ENCODE peak calls at places on chromosome X, in seven cellular contexts. One of them, this sample, is unnamed.

GRCh38 chrX:154310991-154311541 is 15.5 kb downstream of the TKTL1 start:
- DNase-seq in hypothalamus: no peak
- DNase-seq in ecto neural progenitor cell: no peak
- DNase-seq in fibroblast of the conjunctiva: no peak
- DNase-seq in brain microvascular endothelial cell: no peak
- DNase-seq in Jurkat, Clone E6-1: no peak
- DNase-seq in progenitor cell of endocrine pancreas: no peak
- DNase-seq in this sample: no peak

GRCh38 chrX:119503484-119503861 is 35.2 kb downstream of the SLC25A5 start:
- DNase-seq in hypothalamus: no peak
- DNase-seq in ecto neural progenitor cell: no peak
- DNase-seq in fibroblast of the conjunctiva: peak; percentile 74
- DNase-seq in brain microvascular endothelial cell: peak; percentile 80
- DNase-seq in Jurkat, Clone E6-1: no peak
- DNase-seq in progenitor cell of endocrine pancreas: no peak
- DNase-seq in this sample: no peak

GRCh38 chrX:132173647-132174046 is 45.6 kb downstream of the RAP2C start:
- DNase-seq in hypothalamus: no peak
- DNase-seq in ecto neural progenitor cell: no peak
- DNase-seq in fibroblast of the conjunctiva: no peak
- DNase-seq in brain microvascular endothelial cell: no peak
- DNase-seq in Jurkat, Clone E6-1: no peak
- DNase-seq in progenitor cell of endocrine pancreas: no peak
- DNase-seq in this sample: no peak

GRCh38 chrX:1941291-1941690 is 326.4 kb downstream of the ASMT start:
- DNase-seq in hypothalamus: no peak
- DNase-seq in ecto neural progenitor cell: no peak
- DNase-seq in fibroblast of the conjunctiva: no peak
- DNase-seq in brain microvascular endothelial cell: no peak
- DNase-seq in Jurkat, Clone E6-1: no peak
- DNase-seq in progenitor cell of endocrine pancreas: no peak
- DNase-seq in this sample: no peak

GRCh38 chrX:104376937-104377336 is 122.2 kb upstream of the ESX1 start:
- DNase-seq in hypothalamus: no peak
- DNase-seq in ecto neural progenitor cell: no peak
- DNase-seq in fibroblast of the conjunctiva: no peak
- DNase-seq in brain microvascular endothelial cell: no peak
- DNase-seq in Jurkat, Clone E6-1: no peak
- DNase-seq in progenitor cell of endocrine pancreas: no peak
- DNase-seq in this sample: no peak

GRCh38 chrX:109472939-109473713 is 8.8 kb downstream of the GUCY2F start:
- DNase-seq in hypothalamus: no peak
- DNase-seq in ecto neural progenitor cell: peak; percentile 57
- DNase-seq in fibroblast of the conjunctiva: peak; percentile 9
- DNase-seq in brain microvascular endothelial cell: peak; percentile 81
- DNase-seq in Jurkat, Clone E6-1: peak; percentile 2
- DNase-seq in progenitor cell of endocrine pancreas: peak; percentile 20
- DNase-seq in this sample: peak; percentile 65

GRCh38 chrX:118928126-118928525 is 46.3 kb upstream of the LONRF3 start:
- DNase-seq in hypothalamus: no peak
- DNase-seq in ecto neural progenitor cell: no peak
- DNase-seq in fibroblast of the conjunctiva: no peak
- DNase-seq in brain microvascular endothelial cell: peak; percentile 3
- DNase-seq in Jurkat, Clone E6-1: no peak
- DNase-seq in progenitor cell of endocrine pancreas: no peak
- DNase-seq in this sample: no peak

GRCh38 chrX:121161501-121161933 is 114.1 kb downstream of the GLUD2 start:
- DNase-seq in hypothalamus: no peak
- DNase-seq in ecto neural progenitor cell: no peak
- DNase-seq in fibroblast of the conjunctiva: no peak
- DNase-seq in brain microvascular endothelial cell: no peak
- DNase-seq in Jurkat, Clone E6-1: no peak
- DNase-seq in progenitor cell of endocrine pancreas: no peak
- DNase-seq in this sample: peak; percentile 29

GRCh38 chrX:39653656-39654055 is 444.1 kb downstream of the BCOR start:
- DNase-seq in hypothalamus: no peak
- DNase-seq in ecto neural progenitor cell: peak; percentile 65
- DNase-seq in fibroblast of the conjunctiva: no peak
- DNase-seq in brain microvascular endothelial cell: no peak
- DNase-seq in Jurkat, Clone E6-1: no peak
- DNase-seq in progenitor cell of endocrine pancreas: no peak
- DNase-seq in this sample: no peak

GRCh38 chrX:338281-338835 is 19.8 kb upstream of the GTPBP6 start:
- DNase-seq in hypothalamus: no peak
- DNase-seq in ecto neural progenitor cell: no peak
- DNase-seq in fibroblast of the conjunctiva: no peak
- DNase-seq in brain microvascular endothelial cell: no peak
- DNase-seq in Jurkat, Clone E6-1: no peak
- DNase-seq in progenitor cell of endocrine pancreas: no peak
- DNase-seq in this sample: no peak

GRCh38 chrX:75547137-75547536 is 24.3 kb upstream of the ZDHHC15 start:
- DNase-seq in hypothalamus: no peak
- DNase-seq in ecto neural progenitor cell: no peak
- DNase-seq in fibroblast of the conjunctiva: no peak
- DNase-seq in brain microvascular endothelial cell: no peak
- DNase-seq in Jurkat, Clone E6-1: no peak
- DNase-seq in progenitor cell of endocrine pancreas: no peak
- DNase-seq in this sample: no peak

GRCh38 chrX:40167240-40168182 is 69.8 kb upstream of the BCOR start:
- DNase-seq in hypothalamus: no peak
- DNase-seq in ecto neural progenitor cell: peak; percentile 68
- DNase-seq in fibroblast of the conjunctiva: no peak
- DNase-seq in brain microvascular endothelial cell: no peak
- DNase-seq in Jurkat, Clone E6-1: no peak
- DNase-seq in progenitor cell of endocrine pancreas: no peak
- DNase-seq in this sample: peak; percentile 32

This sample was measured in activated CD4-positive, alpha-beta memory T cell treated with anti-CD3 and anti-CD28 coated beads for 36 hours.